ENCODE peak calls at places on chromosome 14, in six cellular contexts. One of them, this sample, is unnamed.

GRCh38 chr14:61252354-61253063 is 28.6 kb downstream of the TMEM30B start:
- DNase-seq in hypothalamus: peak
- DNase-seq in amygdala: peak
- DNase-seq in NCI-H446: peak
- DNase-seq in NCI-H1930: peak
- DNase-seq in mucosa of gallbladder: peak
- DNase-seq in this sample: peak

GRCh38 chr14:44107156-44107555 is 399.9 kb downstream of the FSCB start:
- DNase-seq in hypothalamus: no peak
- DNase-seq in amygdala: no peak
- DNase-seq in NCI-H446: no peak
- DNase-seq in NCI-H1930: no peak
- DNase-seq in mucosa of gallbladder: no peak
- DNase-seq in this sample: no peak

GRCh38 chr14:55697358-55697985 is 117.5 kb downstream of the KTN1 start:
- DNase-seq in hypothalamus: no peak
- DNase-seq in amygdala: no peak
- DNase-seq in NCI-H446: no peak
- DNase-seq in NCI-H1930: no peak
- DNase-seq in mucosa of gallbladder: no peak
- DNase-seq in this sample: no peak

GRCh38 chr14:96095581-96096476 is 56.7 kb downstream of the C14orf132 start:
- DNase-seq in hypothalamus: no peak
- DNase-seq in amygdala: no peak
- DNase-seq in NCI-H446: no peak
- DNase-seq in NCI-H1930: peak
- DNase-seq in mucosa of gallbladder: peak
- DNase-seq in this sample: peak

GRCh38 chr14:101499080-101499479 is 62.2 kb upstream of the DIO3 start:
- DNase-seq in hypothalamus: no peak
- DNase-seq in amygdala: no peak
- DNase-seq in NCI-H446: no peak
- DNase-seq in NCI-H1930: no peak
- DNase-seq in mucosa of gallbladder: no peak
- DNase-seq in this sample: peak

GRCh38 chr14:93199031-93199430 is 7.8 kb downstream of the GON7 start:
- DNase-seq in hypothalamus: no peak
- DNase-seq in amygdala: no peak
- DNase-seq in NCI-H446: no peak
- DNase-seq in NCI-H1930: no peak
- DNase-seq in mucosa of gallbladder: no peak
- DNase-seq in this sample: no peak

GRCh38 chr14:37588667-37588955 is 6.4 kb downstream of the FOXA1 start:
- DNase-seq in hypothalamus: no peak
- DNase-seq in amygdala: no peak
- DNase-seq in NCI-H446: no peak
- DNase-seq in NCI-H1930: no peak
- DNase-seq in mucosa of gallbladder: no peak
- DNase-seq in this sample: no peak

GRCh38 chr14:95389471-95390011 is 69.8 kb upstream of the CLMN start:
- DNase-seq in hypothalamus: no peak
- DNase-seq in amygdala: no peak
- DNase-seq in NCI-H446: no peak
- DNase-seq in NCI-H1930: no peak
- DNase-seq in mucosa of gallbladder: no peak
- DNase-seq in this sample: peak

GRCh38 chr14:91127411-91127810 is 13.5 kb downstream of the DGLUCY start:
- DNase-seq in hypothalamus: no peak
- DNase-seq in amygdala: no peak
- DNase-seq in NCI-H446: no peak
- DNase-seq in NCI-H1930: no peak
- DNase-seq in mucosa of gallbladder: peak
- DNase-seq in this sample: peak

GRCh38 chr14:75293920-75294648 is 15.5 kb downstream of the FOS start:
- DNase-seq in hypothalamus: peak
- DNase-seq in amygdala: peak
- DNase-seq in NCI-H446: peak
- DNase-seq in NCI-H1930: peak
- DNase-seq in mucosa of gallbladder: peak
- DNase-seq in this sample: peak

GRCh38 chr14:104187121-104187889 is 48.9 kb downstream of the KIF26A start:
- DNase-seq in hypothalamus: no peak
- DNase-seq in amygdala: no peak
- DNase-seq in NCI-H446: no peak
- DNase-seq in NCI-H1930: no peak
- DNase-seq in mucosa of gallbladder: no peak
- DNase-seq in this sample: peak

GRCh38 chr14:61558271-61558670 is 137.0 kb upstream of the HIF1A start:
- DNase-seq in hypothalamus: no peak
- DNase-seq in amygdala: no peak
- DNase-seq in NCI-H446: peak
- DNase-seq in NCI-H1930: no peak
- DNase-seq in mucosa of gallbladder: no peak
- DNase-seq in this sample: no peak

GRCh38 chr14:77076118-77076631 is 21.9 kb upstream of the CIPC start:
- DNase-seq in hypothalamus: no peak
- DNase-seq in amygdala: no peak
- DNase-seq in NCI-H446: no peak
- DNase-seq in NCI-H1930: no peak
- DNase-seq in mucosa of gallbladder: no peak
- DNase-seq in this sample: no peak

GRCh38 chr14:90781344-90781761 is 34.9 kb downstream of the TTC7B start:
- DNase-seq in hypothalamus: no peak
- DNase-seq in amygdala: no peak
- DNase-seq in NCI-H446: no peak
- DNase-seq in NCI-H1930: no peak
- DNase-seq in mucosa of gallbladder: no peak
- DNase-seq in this sample: no peak

GRCh38 chr14:54532111-54533012 is 22.7 kb downstream of the CGRRF1 start:
- DNase-seq in hypothalamus: no peak
- DNase-seq in amygdala: no peak
- DNase-seq in NCI-H446: no peak
- DNase-seq in NCI-H1930: no peak
- DNase-seq in mucosa of gallbladder: no peak
- DNase-seq in this sample: no peak

GRCh38 chr14:51041853-51042252 is 53.1 kb downstream of the TRIM9 start:
- DNase-seq in hypothalamus: no peak
- DNase-seq in amygdala: no peak
- DNase-seq in NCI-H446: no peak
- DNase-seq in NCI-H1930: no peak
- DNase-seq in mucosa of gallbladder: no peak
- DNase-seq in this sample: no peak

GRCh38 chr14:100872241-100872640 is 31.3 kb downstream of the RTL1 start:
- DNase-seq in hypothalamus: no peak
- DNase-seq in amygdala: no peak
- DNase-seq in NCI-H446: no peak
- DNase-seq in NCI-H1930: no peak
- DNase-seq in mucosa of gallbladder: no peak
- DNase-seq in this sample: no peak

GRCh38 chr14:59619071-59619470 is 42.5 kb upstream of the CCDC175 start:
- DNase-seq in hypothalamus: no peak
- DNase-seq in amygdala: no peak
- DNase-seq in NCI-H446: no peak
- DNase-seq in NCI-H1930: no peak
- DNase-seq in mucosa of gallbladder: no peak
- DNase-seq in this sample: no peak